ENCODE peak calls at places on chromosomes 13 and 19, in seven cellular contexts. F, S, D, V, J, I and X are unnamed samples.

GRCh38 chr13:45121421-45121820 is 1.1 kb downstream of the GTF2F2 start:
- DNase-seq in F (peak), S (no peak), D (peak), V (peak), J (no peak), I (peak), X (no peak)

GRCh38 chr19:48553676-48554384 is 1.9 kb downstream of the SULT2B1 start:
- DNase-seq in F (peak), S (peak), D (peak), V (peak), J (no peak), I (peak), X (no peak)

GRCh38 chr19:50969413-50969760 is at the start of gene KLK6:
- DNase-seq in F (no peak), S (peak), D (no peak), V (no peak), J (no peak), I (no peak), X (no peak)

GRCh38 chr13:44854264-44855060 is 134.8 kb downstream of the NUFIP1 start:
- DNase-seq in F (no peak), S (no peak), D (no peak), V (peak), J (no peak), I (no peak), X (no peak)

GRCh38 chr19:55209430-55210119 is at the start of gene PTPRH:
- DNase-seq in F (no peak), S (no peak), D (no peak), V (no peak), J (no peak), I (no peak), X (no peak)

GRCh38 chr13:27833206-27833605 is 40.9 kb downstream of the GSX1 start:
- DNase-seq in F (no peak), S (no peak), D (no peak), V (no peak), J (no peak), I (no peak), X (no peak)

GRCh38 chr13:37716395-37716794 is 117.8 kb upstream of the POSTN start:
- DNase-seq in F (peak), S (no peak), D (no peak), V (peak), J (no peak), I (no peak), X (no peak)

GRCh38 chr13:21218351-21219043 is 42.0 kb downstream of the MRPL57 start:
- DNase-seq in F (no peak), S (no peak), D (no peak), V (no peak), J (no peak), I (no peak), X (no peak)

GRCh38 chr19:42683917-42684513 is 56.3 kb downstream of the PSG3 start:
- DNase-seq in F (peak), S (no peak), D (peak), V (peak), J (peak), I (peak), X (no peak)

GRCh38 chr13:24083722-24084421 is 76.6 kb upstream of the SPATA13 start:
- DNase-seq in F (no peak), S (no peak), D (no peak), V (no peak), J (no peak), I (peak), X (peak)

GRCh38 chr13:75635621-75636338 is at the start of gene LMO7:
- DNase-seq in F (peak), S (peak), D (peak), V (peak), J (peak), I (peak), X (peak)

GRCh38 chr19:38070573-38070972 is 153.4 kb downstream of the DPF1 start:
- DNase-seq in F (peak), S (no peak), D (no peak), V (peak), J (no peak), I (peak), X (no peak)

GRCh38 chr19:2252481-2253105 is 3.5 kb downstream of the AMH start:
- DNase-seq in F (no peak), S (no peak), D (no peak), V (no peak), J (no peak), I (no peak), X (no peak)

GRCh38 chr19:4371209-4371897 is 28.0 kb downstream of the MPND start:
- DNase-seq in F (no peak), S (no peak), D (no peak), V (no peak), J (no peak), I (no peak), X (no peak)

GRCh38 chr19:39413269-39413902 is 917 bp downstream of the PLEKHG2 start:
- DNase-seq in F (peak), S (no peak), D (peak), V (peak), J (peak), I (peak), X (no peak)

GRCh38 chr13:73822671-73823592 is 311.3 kb downstream of the KLF12 start:
- DNase-seq in F (no peak), S (no peak), D (no peak), V (no peak), J (no peak), I (no peak), X (no peak)

GRCh38 chr19:30676990-30677679 is 305.0 kb downstream of the ZNF536 start:
- DNase-seq in F (no peak), S (no peak), D (no peak), V (no peak), J (no peak), I (no peak), X (no peak)

GRCh38 chr19:6997679-6998445 is 23.4 kb downstream of the MBD3L2B start:
- DNase-seq in F (no peak), S (no peak), D (no peak), V (no peak), J (no peak), I (peak), X (no peak)

GRCh38 chr13:110331362-110331761 is 24.3 kb downstream of the COL4A2 start:
- DNase-seq in F (no peak), S (no peak), D (no peak), V (peak), J (no peak), I (no peak), X (no peak)

GRCh38 chr13:110520431-110521295 is 40.9 kb downstream of the RAB20 start:
- DNase-seq in F (peak), S (no peak), D (no peak), V (peak), J (no peak), I (peak), X (no peak)

GRCh38 chr19:801030-801860 is 4.0 kb downstream of the PTBP1 start:
- DNase-seq in F (no peak), S (no peak), D (no peak), V (no peak), J (no peak), I (peak), X (no peak)

GRCh38 chr19:51810228-51810627 is 15.3 kb downstream of the FPR3 start:
- DNase-seq in F (no peak), S (no peak), D (no peak), V (no peak), J (no peak), I (peak), X (no peak)

GRCh38 chr13:100673831-100674362 is 698 bp downstream of the TMTC4 start:
- DNase-seq in F (peak), S (no peak), D (peak), V (peak), J (no peak), I (peak), X (peak)

GRCh38 chr13:110326263-110326904 is 19.3 kb downstream of the COL4A2 start:
- DNase-seq in F (no peak), S (no peak), D (no peak), V (no peak), J (no peak), I (no peak), X (no peak)

GRCh38 chr13:75145926-75146325 is 336.0 kb downstream of the TBC1D4 start:
- DNase-seq in F (no peak), S (no peak), D (no peak), V (no peak), J (no peak), I (no peak), X (no peak)

GRCh38 chr13:67383358-67383757 is 153.2 kb upstream of the PCDH9 start:
- DNase-seq in F (peak), S (no peak), D (no peak), V (peak), J (no peak), I (no peak), X (no peak)

GRCh38 chr13:26759907-26760834 is at the start of gene GPR12:
- DNase-seq in F (no peak), S (no peak), D (no peak), V (no peak), J (no peak), I (peak), X (no peak)

DNA sequence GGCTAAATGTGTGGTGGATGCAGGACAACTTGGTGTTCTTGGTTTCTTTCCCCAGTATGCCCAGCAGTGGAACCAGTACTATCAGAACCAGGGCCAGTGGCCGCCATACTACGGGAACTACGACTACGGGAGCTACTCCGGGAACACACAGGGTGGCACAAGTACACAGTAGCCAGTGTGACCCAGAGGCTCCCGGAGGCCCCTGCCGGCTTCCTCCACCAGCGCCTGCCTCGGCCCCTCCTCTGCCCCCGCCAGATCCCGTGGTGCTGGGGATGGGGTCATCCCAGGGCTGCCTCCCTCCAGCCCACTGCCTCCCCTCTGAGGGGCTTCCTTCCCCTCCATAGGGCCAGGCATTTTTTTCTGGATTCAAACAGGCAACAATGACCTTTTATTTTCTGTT is 3.6 kb upstream of the CCDC97 start:
- DNase-seq in F (no peak), S (no peak), D (no peak), V (no peak), J (no peak), I (no peak), X (no peak)
- H3K4me2 ChIP-seq in F (no peak), S (no peak), D (no peak), V (no peak), J (no peak), I (no peak), X (no peak)

GRCh38 chr19:9621156-9622037 is at the start of gene ZNF561:
- DNase-seq in F (peak), S (peak), D (peak), V (peak), J (peak), I (peak), X (peak)
- H4K8ac ChIP-seq in F (peak), S (no peak), D (peak), V (peak), J (peak), I (peak), X (peak)

GRCh38 chr13:71290963-71291937 is 575.8 kb downstream of the DACH1 start:
- DNase-seq in F (peak), S (no peak), D (no peak), V (peak), J (no peak), I (peak), X (no peak)
- H3K18ac ChIP-seq in F (no peak), S (no peak), D (no peak), V (no peak), J (no peak), I (no peak), X (no peak)

GRCh38 chr13:51148223-51148951 is 37.3 kb upstream of the C13orf42 start:
- DNase-seq in F (no peak), S (peak), D (peak), V (no peak), J (peak), I (no peak), X (peak)

GRCh38 chr13:51147732-51148131 is 36.7 kb upstream of the C13orf42 start:
- DNase-seq in F (no peak), S (no peak), D (peak), V (no peak), J (no peak), I (no peak), X (no peak)

GRCh38 chr13:51151463-51151862 is 40.4 kb upstream of the C13orf42 start:
- DNase-seq in F (no peak), S (no peak), D (no peak), V (no peak), J (no peak), I (peak), X (no peak)

GRCh38 chr13:51146667-51147066 is 35.6 kb upstream of the C13orf42 start:
- DNase-seq in F (no peak), S (no peak), D (peak), V (no peak), J (no peak), I (no peak), X (no peak)

DNA sequence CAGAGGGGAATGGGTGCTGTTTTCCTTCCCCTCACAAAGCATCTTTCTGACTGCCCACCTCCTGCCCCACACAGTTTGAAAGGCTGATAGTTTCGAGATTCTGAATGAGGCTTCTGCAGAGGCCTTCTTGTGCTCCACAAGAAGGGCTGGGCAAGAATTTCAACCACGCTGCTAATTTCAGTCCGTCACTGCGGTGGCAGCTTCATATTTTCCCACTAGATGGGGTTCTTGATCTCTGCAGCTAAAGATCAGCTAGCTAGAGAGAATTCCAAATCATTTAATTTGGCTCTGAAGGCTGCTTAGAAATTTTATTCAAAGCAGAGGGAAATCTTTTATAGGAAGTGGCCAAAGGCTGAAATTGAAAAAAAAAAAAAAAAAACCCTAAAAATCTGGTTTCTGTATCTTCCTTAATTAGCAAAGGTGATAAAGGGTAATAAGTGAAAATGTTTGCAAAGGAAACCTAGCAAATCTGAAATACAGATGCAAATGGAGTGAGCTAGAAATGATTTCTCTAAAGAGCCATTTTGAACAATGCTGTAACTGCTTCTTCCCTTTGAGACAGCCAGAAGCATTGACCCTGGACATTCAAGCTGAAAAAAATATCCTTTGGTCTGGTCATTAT is 38.0 kb upstream of the C13orf42 start:
- DNase-seq in F (peak), S (peak), D (peak), V (peak), J (no peak), I (peak), X (peak)
- H3K4me2 ChIP-seq in F (no peak), S (peak), D (no peak), V (no peak), J (peak), I (no peak), X (no peak)

DNA sequence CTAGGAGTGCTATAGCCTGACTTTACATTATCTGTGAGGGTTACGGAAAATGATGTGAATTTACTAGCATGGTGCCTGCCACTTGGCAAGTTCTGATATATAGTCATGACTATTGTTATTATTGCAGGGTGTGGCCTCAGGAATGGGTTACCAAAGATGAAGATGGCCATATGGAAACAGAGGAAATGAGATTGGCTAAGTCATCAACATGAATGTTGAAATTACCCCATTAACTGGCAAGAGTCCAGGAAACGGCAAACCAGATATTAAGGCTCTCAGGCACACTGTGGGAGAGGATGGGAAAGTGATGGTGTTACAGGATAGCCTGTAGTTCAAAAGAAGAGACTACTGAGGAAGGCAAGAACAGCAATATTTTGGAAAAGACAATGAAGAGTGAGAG is 183.3 kb downstream of the KCNRG start:
- DNase-seq in F (no peak), S (no peak), D (no peak), V (peak), J (no peak), I (no peak), X (no peak)
- H4K8ac ChIP-seq in F (no peak), S (no peak), D (no peak), V (no peak), J (no peak), I (no peak), X (no peak)

DNA sequence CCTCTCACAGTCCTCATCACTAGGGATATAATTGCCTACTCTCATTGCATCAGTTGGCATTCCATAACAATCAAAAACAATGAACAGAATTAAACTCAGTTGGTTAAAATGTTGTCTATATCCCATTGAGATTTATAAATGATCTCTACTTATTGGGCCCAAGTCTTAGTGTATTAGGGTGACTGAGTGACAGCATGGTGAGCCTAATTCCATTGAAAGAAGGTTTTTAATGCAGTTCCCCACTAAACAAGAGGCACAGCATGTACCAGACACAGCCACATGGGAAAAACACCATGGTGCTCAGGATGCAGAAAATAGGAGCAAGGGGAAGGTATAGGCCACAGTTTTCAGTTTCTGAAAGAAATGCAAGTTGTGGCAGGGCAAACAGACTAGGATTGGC is 208.4 kb downstream of the RFC3 start:
- DNase-seq in F (no peak), S (no peak), D (no peak), V (no peak), J (no peak), I (no peak), X (no peak)
- H3K18ac ChIP-seq in F (no peak), S (no peak), D (no peak), V (no peak), J (no peak), I (no peak), X (no peak)

GRCh38 chr19:19492026-19492610 is 23.2 kb downstream of the TSSK6 start:
- DNase-seq in F (no peak), S (no peak), D (no peak), V (no peak), J (no peak), I (no peak), X (no peak)

GRCh38 chr19:19488875-19489690 is 26.3 kb downstream of the TSSK6 start:
- DNase-seq in F (peak), S (peak), D (peak), V (peak), J (peak), I (peak), X (peak)

GRCh38 chr19:19489804-19490204 is 25.5 kb downstream of the TSSK6 start:
- DNase-seq in F (no peak), S (no peak), D (no peak), V (no peak), J (no peak), I (peak), X (no peak)

GRCh38 chr19:19491321-19492025 is 23.9 kb downstream of the TSSK6 start:
- DNase-seq in F (no peak), S (no peak), D (no peak), V (no peak), J (no peak), I (no peak), X (no peak)

DNA sequence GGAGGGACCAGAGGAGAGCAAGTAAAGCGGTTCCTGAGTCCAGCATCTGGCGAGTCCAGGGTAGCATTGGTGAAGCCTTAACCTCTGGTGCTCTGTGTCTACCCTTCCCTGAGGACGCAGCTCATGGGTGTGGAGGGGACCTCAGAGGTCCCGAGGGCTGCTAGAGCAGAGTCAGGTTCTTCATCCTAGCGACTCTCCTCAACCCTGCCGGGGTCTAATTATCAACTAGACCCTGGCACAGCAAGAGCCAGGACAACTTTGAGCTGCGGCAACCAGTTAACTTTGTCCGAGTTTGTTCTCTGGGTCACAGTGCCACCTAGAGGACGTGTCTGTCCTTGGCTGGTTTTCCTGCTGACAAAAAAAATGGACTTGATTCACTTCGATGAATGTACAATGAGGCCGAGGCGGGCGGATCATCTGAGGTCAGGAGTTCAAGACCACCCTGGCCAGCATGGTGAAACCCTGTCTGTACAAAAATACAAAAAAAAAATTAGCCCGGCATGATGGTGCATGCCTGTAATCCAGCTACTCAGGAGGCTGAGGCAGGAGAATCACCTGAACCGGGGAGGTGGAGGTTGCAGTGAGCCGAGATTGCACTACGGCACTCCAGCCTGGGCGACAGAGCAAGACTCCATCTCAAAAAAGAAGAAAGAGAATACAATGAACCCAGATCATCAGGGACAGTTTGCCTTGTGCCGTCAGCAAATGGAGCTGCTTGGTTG is 24.9 kb downstream of the TSSK6 start:
- DNase-seq in F (peak), S (peak), D (peak), V (peak), J (peak), I (peak), X (peak)
- H3K4me2 ChIP-seq in F (peak), S (no peak), D (no peak), V (peak), J (no peak), I (peak), X (no peak)

GRCh38 chr13:34571716-34572115 is 370.4 kb upstream of the NBEA start:
- DNase-seq in F (no peak), S (no peak), D (no peak), V (no peak), J (no peak), I (no peak), X (no peak)
- H4K8ac ChIP-seq in F (no peak), S (no peak), D (no peak), V (no peak), J (no peak), I (no peak), X (no peak)